ENCODE peak calls at places on chromosomes 5 and 9, in seven cellular contexts. K, W, I, O, N, P and L are unnamed samples.

GRCh38 chr5:952597-953271 is 55.9 kb upstream of the NKD2 start:
- DNase-seq in K (no peak), O (no peak), I (no peak), N (no peak), W (no peak), P (no peak), L (no peak)

GRCh38 chr9:131839281-131840084 is 99.6 kb upstream of the RAPGEF1 start:
- DNase-seq in N (peak; percentile 88), W (peak; percentile 33), O (no peak), K (no peak), P (no peak), I (peak; percentile 59), L (peak; percentile 75)

GRCh38 chr5:179553006-179553405 is 2.7 kb downstream of the RUFY1 start:
- DNase-seq in W (no peak), K (no peak), P (no peak), N (no peak), O (no peak), I (no peak), L (no peak)

GRCh38 chr9:27371382-27371781 is 74.4 kb upstream of the EQTN start:
- DNase-seq in W (peak; percentile 22), P (no peak), N (no peak), K (no peak), O (no peak), I (no peak), L (no peak)

GRCh38 chr5:82356808-82357671 is 78.9 kb upstream of the RPS23 start:
- DNase-seq in W (peak; percentile 98), P (peak; percentile 85), K (no peak), I (peak; percentile 8), N (peak; percentile 64), O (peak; percentile 67), L (peak; percentile 96)

GRCh38 chr5:14109041-14109747 is 33.9 kb upstream of the TRIO start:
- DNase-seq in O (no peak), P (no peak), I (no peak), K (no peak), N (peak; percentile 82), W (no peak), L (peak; percentile 74)

GRCh38 chr5:150409638-150410523 is 2.8 kb downstream of the CD74 start:
- DNase-seq in I (peak; percentile 85), N (peak; percentile 92), P (peak; percentile 91), K (peak; percentile 84), O (peak; percentile 84), W (peak; percentile 81), L (peak; percentile 83)

GRCh38 chr5:131224387-131225191 is 39.3 kb upstream of the CDC42SE2 start:
- DNase-seq in I (peak; percentile 46), P (no peak), W (no peak), O (no peak), K (no peak), N (no peak), L (no peak)

GRCh38 chr5:73901045-73901444 is 275.0 kb downstream of the ARHGEF28 start:
- DNase-seq in O (no peak), K (no peak), N (peak; percentile 69), P (no peak), W (peak; percentile 44), I (no peak), L (peak; percentile 64)

GRCh38 chr9:18421391-18421790 is 52.6 kb upstream of the ADAMTSL1 start:
- DNase-seq in N (no peak), W (no peak), I (no peak), O (no peak), K (no peak), P (no peak), L (no peak)

GRCh38 chr5:149857499-149857898 is 87.1 kb downstream of the PDE6A start:
- DNase-seq in K (no peak), I (no peak), N (peak; percentile 72), O (peak; percentile 74), W (no peak), P (peak; percentile 66), L (peak; percentile 80)

GRCh38 chr9:129270205-129270604 is 92.1 kb upstream of the IER5L start:
- DNase-seq in I (no peak), P (no peak), O (no peak), W (no peak), N (no peak), K (peak; percentile 97), L (no peak)

GRCh38 chr9:129273136-129273895 is 95.3 kb upstream of the IER5L start:
- DNase-seq in I (no peak), K (no peak), P (no peak), W (no peak), N (no peak), O (peak; percentile 33), L (no peak)

GRCh38 chr9:129273941-129274709 is 96.1 kb upstream of the IER5L start:
- DNase-seq in N (no peak), P (no peak), O (peak; percentile 27), K (no peak), I (peak; percentile 33), W (no peak), L (no peak)

GRCh38 chr9:129272348-129273025 is 94.4 kb upstream of the IER5L start:
- DNase-seq in N (no peak), W (no peak), I (no peak), P (no peak), O (peak; percentile 38), K (no peak), L (no peak)

DNA sequence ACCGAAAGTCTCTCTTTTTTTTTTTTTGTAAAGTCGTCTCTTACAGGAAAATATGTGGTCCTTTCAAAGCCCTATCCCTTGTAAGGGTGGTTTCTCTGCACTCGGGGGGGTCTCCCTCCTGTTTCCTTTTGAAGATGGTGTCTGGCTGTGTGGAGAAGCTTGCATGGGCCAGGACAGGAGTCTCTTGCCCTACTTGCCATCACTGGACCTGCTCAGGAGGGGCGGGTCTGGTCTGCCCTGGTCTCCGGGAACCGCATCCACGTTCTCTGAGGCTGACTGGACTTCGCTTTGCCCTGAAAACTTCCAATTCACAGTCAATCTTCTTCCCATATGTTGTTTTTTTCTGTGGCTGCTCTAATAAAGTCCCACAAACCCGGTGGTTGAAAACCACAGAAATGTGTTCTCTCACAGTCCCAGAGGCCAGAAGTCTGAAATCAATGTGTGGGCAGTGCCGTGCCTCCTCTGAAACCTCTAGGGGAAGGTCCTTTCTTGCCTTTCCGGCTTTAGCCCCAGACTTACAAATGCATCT is 92.9 kb upstream of the IER5L start:
- DNase-seq in N (peak; percentile 81), O (peak; percentile 31), I (peak; percentile 93), K (peak; percentile 57), W (no peak), P (no peak), L (peak; percentile 83)
- H3K4me3 ChIP-seq in N (peak overlapping the region; percentile 18), O (no peak overlapping the region), I (no peak overlapping the region), K (peak overlapping the region; percentile 49), W (no peak overlapping the region), P (no peak overlapping the region), L (no peak overlapping the region)

GRCh38 chr9:10525972-10526371 is 86.8 kb downstream of the PTPRD start:
- DNase-seq in W (no peak), N (no peak), P (no peak), I (no peak), K (no peak), O (no peak), L (no peak)
- TF ChIP-seq CTCF in W (no peak), N (no peak), P (no peak), I (no peak), K (peak; percentile 46), O (no peak), L (no peak)

DNA sequence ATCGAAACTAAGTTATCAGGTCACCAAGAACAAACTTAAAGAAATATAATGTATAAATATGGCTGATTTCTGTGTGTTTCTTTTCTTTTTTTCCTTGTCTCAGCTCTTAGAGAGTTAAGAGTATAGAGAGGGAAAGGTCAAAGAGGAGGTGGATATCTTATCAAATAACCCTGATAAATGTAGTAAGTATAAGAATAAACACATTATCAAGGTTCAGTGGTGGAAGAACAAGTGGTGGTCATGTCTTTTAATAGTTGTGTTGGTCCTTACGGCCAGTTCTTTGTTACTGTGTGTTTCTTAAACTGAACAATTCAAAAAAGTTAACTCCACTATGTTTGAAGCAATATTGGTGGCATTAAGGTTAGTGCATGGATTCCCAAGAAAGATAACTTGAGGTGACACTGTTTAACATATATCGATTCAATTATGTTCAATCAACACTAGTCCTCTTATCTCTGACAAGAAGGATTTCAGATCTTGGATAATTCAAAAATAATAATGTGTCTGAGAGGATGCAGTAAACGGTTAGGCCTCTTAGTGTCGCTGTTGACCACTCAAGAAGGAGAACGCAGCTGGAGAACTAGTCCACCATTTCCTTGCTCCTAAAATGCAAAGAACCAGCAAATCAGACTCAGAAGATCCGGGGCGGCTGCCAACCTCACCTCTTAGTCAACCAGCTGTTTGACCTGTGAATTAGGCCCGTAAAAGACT is at the start of gene PCDHGA3:
- DNase-seq in I (peak; percentile 50), O (no peak), K (peak; percentile 17), N (peak; percentile 77), W (no peak), P (no peak), L (peak; percentile 62)
- H3K4me3 ChIP-seq in I (no peak within 1 kb of the TSS), O (peak within 1 kb of the TSS; percentile 21), K (no peak within 1 kb of the TSS), N (peak within 1 kb of the TSS; percentile 45), W (no peak within 1 kb of the TSS), P (no peak within 1 kb of the TSS), L (peak within 1 kb of the TSS; percentile 39)

GRCh38 chr5:90193185-90193822 is 216.3 kb downstream of the CETN3 start:
- DNase-seq in I (no peak), W (no peak), O (no peak), N (no peak), P (no peak), K (no peak), L (no peak)
- TF ChIP-seq CTCF in I (no peak), W (no peak), O (no peak), N (no peak), P (no peak), K (no peak), L (no peak)

DNA sequence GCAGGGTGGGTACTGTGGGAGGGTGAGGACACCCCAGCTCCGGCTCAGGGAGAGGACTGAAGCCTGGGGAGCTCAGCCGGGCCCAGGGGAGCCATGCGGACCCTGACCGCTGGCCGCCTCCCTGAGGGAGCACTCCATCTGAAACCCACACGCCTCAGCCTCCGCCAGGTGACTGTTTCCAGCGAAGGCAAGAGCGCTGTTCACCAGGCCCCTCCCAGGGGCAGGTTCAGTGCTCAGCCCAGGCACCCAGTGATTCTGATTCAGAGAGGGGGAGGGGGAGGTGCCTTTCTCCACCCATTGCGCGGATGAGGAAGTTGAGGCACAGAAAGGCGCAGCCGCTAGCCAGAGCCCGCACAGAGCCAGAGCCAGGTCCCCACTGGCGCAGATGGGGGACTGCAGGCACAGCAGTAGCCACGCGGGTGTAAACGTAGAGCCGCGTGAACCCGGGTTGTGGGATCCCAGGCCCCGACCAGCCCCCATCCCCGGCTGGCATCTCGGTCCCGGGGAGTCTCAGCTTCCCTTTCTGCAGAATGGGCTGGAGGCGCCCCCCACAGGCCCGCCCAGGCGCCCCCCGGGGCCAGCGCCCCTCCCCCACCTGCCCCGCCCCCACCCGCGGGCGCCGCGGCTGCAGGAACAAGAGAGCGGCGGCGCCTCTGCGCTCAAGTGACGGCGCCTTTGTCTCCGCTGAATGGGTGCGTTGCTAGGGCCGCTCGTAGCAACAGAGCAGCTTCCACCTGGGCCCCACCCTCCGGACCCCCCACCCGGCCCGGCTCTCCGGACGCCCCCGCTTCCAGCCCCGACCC is 27.2 kb downstream of the ADGRD2 start:
- DNase-seq in P (no peak), N (no peak), I (no peak), O (no peak), W (no peak), K (no peak), L (no peak)
- H3K4me3 ChIP-seq in P (no peak overlapping the region), N (no peak overlapping the region), I (no peak overlapping the region), O (no peak overlapping the region), W (peak overlapping the region; percentile 31), K (no peak overlapping the region), L (no peak overlapping the region)

GRCh38 chr5:18744990-18745590 is 1110.8 kb downstream of the TAF11L14 start:
- DNase-seq in N (no peak), K (peak; percentile 9), P (no peak), O (no peak), I (peak; percentile 65), W (no peak), L (no peak)
- TF ChIP-seq CTCF in N (no peak), K (no peak), P (no peak), O (no peak), I (no peak), W (no peak), L (no peak)